ENCODE peak calls at places on chromosomes 7 and 10, in ten cellular contexts. Y, A, C, W, B, Z, S, N, Q and L are unnamed samples.
A peak's percentile ranks its signal among the peaks of the same experiment; 100 is the strongest.

GRCh38 chr7:55396386-55396785 is 31.2 kb downstream of the LANCL2 start:
- DNase-seq in Y (no peak), A (no peak), C (no peak), W (no peak), B (no peak), Z (no peak), S (no peak), N (no peak), Q (no peak), L (no peak)

GRCh38 chr7:127591189-127591588 is 2.3 kb upstream of the FSCN3 start:
- DNase-seq in Y (no peak), A (no peak), C (no peak), W (no peak), B (no peak), Z (no peak), S (no peak), N (no peak), Q (no peak), L (no peak)

GRCh38 chr10:73828166-73828565 is 16.8 kb upstream of the NDST2 start:
- DNase-seq in Y (no peak), A (no peak), C (no peak), W (no peak), B (no peak), Z (no peak), S (no peak), N (no peak), Q (no peak), L (no peak)

GRCh38 chr10:4865945-4866661 is 40.1 kb downstream of the AKR1E2 start:
- DNase-seq in Y (no peak), A (no peak), C (no peak), W (no peak), B (no peak), Z (no peak), S (no peak), N (no peak), Q (no peak), L (no peak)

GRCh38 chr7:156527458-156527890 is 113.1 kb upstream of the RNF32 start:
- DNase-seq in Y (no peak), A (no peak), C (no peak), W (no peak), B (peak; percentile 62), Z (no peak), S (no peak), N (no peak), Q (no peak), L (no peak)

GRCh38 chr7:124413029-124413428 is 352.6 kb downstream of the GPR37 start:
- DNase-seq in Y (no peak), A (no peak), C (no peak), W (no peak), B (no peak), Z (no peak), S (no peak), N (no peak), Q (no peak), L (no peak)

GRCh38 chr10:93445097-93445960 is 36.8 kb downstream of the MYOF start:
- DNase-seq in Y (peak; percentile 88), A (peak; percentile 99), C (peak; percentile 97), W (peak; percentile 99), B (peak; percentile 95), Z (peak; percentile 97), S (peak; percentile 11), N (peak; percentile 96), Q (peak; percentile 86), L (no peak)

GRCh38 chr10:1440897-1441296 is 296.4 kb downstream of the ADARB2 start:
- DNase-seq in Y (no peak), A (no peak), C (no peak), W (no peak), B (no peak), Z (no peak), S (no peak), N (no peak), Q (no peak), L (no peak)

GRCh38 chr7:76281006-76281705 is 21.3 kb upstream of the HSPB1 start:
- DNase-seq in Y (no peak), A (no peak), C (no peak), W (no peak), B (no peak), Z (no peak), S (peak; percentile 68), N (no peak), Q (no peak), L (no peak)

GRCh38 chr7:5824297-5824610 is 42.8 kb upstream of the RNF216 start:
- DNase-seq in Y (no peak), A (no peak), C (no peak), W (no peak), B (no peak), Z (no peak), S (no peak), N (no peak), Q (no peak), L (no peak)

GRCh38 chr10:91032614-91033248 is 111.8 kb upstream of the ANKRD1 start:
- DNase-seq in Y (no peak), A (no peak), C (no peak), W (no peak), B (peak; percentile 21), Z (no peak), S (no peak), N (no peak), Q (peak; percentile 48), L (no peak)

GRCh38 chr7:107973861-107974260 is 29.1 kb downstream of the LAMB1 start:
- DNase-seq in Y (no peak), A (no peak), C (no peak), W (no peak), B (no peak), Z (no peak), S (no peak), N (no peak), Q (no peak), L (no peak)
- H3K27ac ChIP-seq in Y (no peak overlapping the region), A (no peak overlapping the region), C (peak overlapping the region; percentile 94), W (no peak overlapping the region), B (no peak overlapping the region), Z (no peak overlapping the region), S (no peak overlapping the region), N (no peak overlapping the region), Q (peak overlapping the region; percentile 55), L (no peak overlapping the region)

DNA sequence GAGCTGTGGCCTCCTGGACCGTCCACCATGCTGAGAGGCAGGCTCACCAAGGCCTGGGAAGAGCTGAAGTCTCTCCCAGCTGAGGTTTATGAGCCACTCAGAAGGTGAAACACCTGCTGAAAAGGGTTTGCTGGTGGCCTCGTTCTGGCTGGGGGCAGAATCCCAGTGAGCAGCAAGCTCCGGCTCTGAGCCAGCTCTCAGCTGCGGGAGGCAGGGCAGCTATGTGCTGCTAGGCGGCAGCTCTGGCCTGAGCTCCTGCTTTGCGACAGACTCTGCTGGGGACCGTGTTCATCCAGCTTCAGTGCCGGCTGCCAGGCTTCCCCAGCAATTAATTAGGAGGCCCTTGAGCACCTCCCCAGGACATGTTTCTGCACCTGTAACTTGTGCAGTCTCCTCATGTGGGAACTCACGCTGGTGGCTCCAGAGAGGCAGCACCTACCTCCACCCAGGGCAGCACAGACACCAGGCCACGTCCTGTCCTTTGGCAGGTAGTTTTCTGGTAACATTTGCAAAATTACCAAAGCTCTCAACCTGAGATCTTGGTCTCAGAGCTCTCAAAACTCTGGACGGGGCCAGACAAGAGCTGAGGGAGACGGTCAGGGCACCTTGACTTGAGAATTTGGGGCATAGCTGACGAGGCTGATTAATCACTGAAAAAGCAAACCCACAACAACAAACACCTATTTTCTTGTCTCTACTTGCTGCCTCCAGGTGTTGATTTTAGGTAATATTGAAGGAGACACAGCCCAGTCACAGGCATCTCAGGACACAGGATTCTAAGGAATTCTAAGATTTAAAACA is 185.0 kb downstream of the TCERG1L start:
- DNase-seq in Y (no peak), A (no peak), C (no peak), W (peak; percentile 66), B (no peak), Z (no peak), S (no peak), N (no peak), Q (no peak), L (no peak)
- H3K27ac ChIP-seq in Y (peak overlapping the region; percentile 12), A (no peak overlapping the region), C (no peak overlapping the region), W (no peak overlapping the region), B (no peak overlapping the region), Z (no peak overlapping the region), S (no peak overlapping the region), N (no peak overlapping the region), Q (no peak overlapping the region), L (no peak overlapping the region)

GRCh38 chr10:28906440-28906839 is 229.1 kb downstream of the BAMBI start:
- DNase-seq in Y (no peak), A (peak; percentile 63), C (no peak), W (no peak), B (no peak), Z (no peak), S (no peak), N (no peak), Q (no peak), L (no peak)
- H3K27ac ChIP-seq in Y (no peak overlapping the region), A (no peak overlapping the region), C (no peak overlapping the region), W (no peak overlapping the region), B (no peak overlapping the region), Z (no peak overlapping the region), S (no peak overlapping the region), N (peak overlapping the region; percentile 29), Q (no peak overlapping the region), L (no peak overlapping the region)

GRCh38 chr7:98105942-98106544 is 619 bp upstream of the LMTK2 start:
- DNase-seq in Y (no peak), A (no peak), C (peak; percentile 38), W (peak; percentile 91), B (peak; percentile 44), Z (no peak), S (no peak), N (no peak), Q (no peak), L (peak; percentile 6)

GRCh38 chr7:98110249-98111022 is 3.8 kb downstream of the LMTK2 start:
- DNase-seq in Y (no peak), A (no peak), C (no peak), W (no peak), B (peak; percentile 67), Z (no peak), S (no peak), N (no peak), Q (peak; percentile 49), L (no peak)

GRCh38 chr7:98102170-98102569 is 4.5 kb upstream of the LMTK2 start:
- DNase-seq in Y (no peak), A (no peak), C (no peak), W (no peak), B (no peak), Z (no peak), S (no peak), N (no peak), Q (no peak), L (no peak)

GRCh38 chr7:98107313-98107691 is 640 bp downstream of the LMTK2 start:
- DNase-seq in Y (no peak), A (no peak), C (peak; percentile 14), W (peak; percentile 5), B (no peak), Z (no peak), S (peak; percentile 60), N (no peak), Q (no peak), L (no peak)

DNA sequence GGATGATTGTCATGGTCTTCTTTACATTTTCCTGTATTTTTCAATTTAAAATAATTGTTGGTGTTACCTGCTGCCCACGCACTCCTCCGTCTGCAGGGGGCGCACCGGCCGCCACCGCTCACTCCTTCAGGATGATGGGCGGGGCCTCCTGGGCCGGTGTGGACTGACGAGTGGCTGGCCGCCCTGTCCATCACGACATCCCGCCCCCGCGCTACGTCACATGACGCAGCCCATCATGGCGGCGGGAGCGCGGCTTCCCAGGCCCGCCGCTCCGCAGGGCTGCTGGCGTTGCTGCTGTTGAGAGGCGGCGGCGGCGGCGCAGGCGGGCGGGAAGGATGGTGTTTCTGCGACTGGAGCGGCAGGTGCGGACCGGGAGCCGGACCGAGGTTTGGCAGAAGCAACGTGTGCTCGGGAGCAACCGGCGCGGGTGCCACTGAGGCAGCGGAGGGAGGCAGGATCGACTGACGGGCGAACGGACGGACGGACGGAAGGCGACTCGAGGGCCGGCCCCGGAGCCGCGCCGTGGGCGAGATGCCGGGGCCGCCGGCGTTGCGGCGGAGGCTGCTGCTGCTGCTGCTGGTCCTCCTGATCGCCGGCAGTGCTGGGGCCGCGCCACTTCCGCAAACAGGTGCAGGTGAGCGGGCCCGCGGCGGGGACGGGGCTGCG is at the start of gene LMTK2:
- DNase-seq in Y (peak; percentile 76), A (peak; percentile 82), C (peak; percentile 98), W (peak; percentile 82), B (peak; percentile 95), Z (peak; percentile 50), S (peak; percentile 100), N (peak; percentile 77), Q (peak; percentile 95), L (peak; percentile 96)
- H3K27ac ChIP-seq in Y (peak within 1 kb of the TSS; percentile 75), A (peak within 1 kb of the TSS; percentile 69), C (peak within 1 kb of the TSS; percentile 65), W (peak within 1 kb of the TSS; percentile 59), B (peak within 1 kb of the TSS; percentile 88), Z (no peak within 1 kb of the TSS), S (peak within 1 kb of the TSS; percentile 75), N (peak within 1 kb of the TSS; percentile 86), Q (peak within 1 kb of the TSS; percentile 60), L (peak within 1 kb of the TSS; percentile 70)